ENCODE peak calls at places on chromosomes 7 and 10, in six cellular contexts. J, Y, F, W, S and L are unnamed samples.

GRCh38 chr7:27166475-27167169 is 1.3 kb upstream of the HOXA9 start:
- DNase-seq in F (no peak), S (no peak), Y (no peak), W (no peak), J (peak), L (peak)

GRCh38 chr10:117936136-117936535 is 110.6 kb downstream of the RAB11FIP2 start:
- DNase-seq in F (no peak), Y (no peak), W (no peak), J (no peak), S (no peak), L (no peak)

GRCh38 chr10:109977382-109977806 is 30.4 kb upstream of the ADD3 start:
- DNase-seq in S (no peak), W (no peak), Y (no peak), J (no peak), F (peak), L (no peak)

GRCh38 chr7:552711-553636 is 33.3 kb upstream of the PDGFA start:
- DNase-seq in Y (no peak), J (no peak), F (peak), S (no peak), W (no peak), L (no peak)

GRCh38 chr10:72336259-72337038 is 18.3 kb downstream of the DNAJB12 start:
- DNase-seq in F (no peak), W (no peak), Y (no peak), S (no peak), J (no peak), L (no peak)

GRCh38 chr10:97136744-97137143 is 49.0 kb downstream of the SLIT1 start:
- DNase-seq in J (no peak), F (no peak), Y (no peak), S (no peak), W (no peak), L (no peak)

GRCh38 chr7:100486753-100487446 is 3.2 kb downstream of the NYAP1 start:
- DNase-seq in Y (no peak), F (no peak), S (no peak), J (peak), W (peak), L (peak)

GRCh38 chr10:118031351-118032075 is 15.2 kb downstream of the RAB11FIP2 start:
- DNase-seq in W (no peak), Y (no peak), F (no peak), S (no peak), J (no peak), L (no peak)

GRCh38 chr10:91433620-91434019 is 23.5 kb downstream of the HECTD2 start:
- DNase-seq in W (no peak), F (peak), Y (no peak), J (no peak), S (no peak), L (no peak)

GRCh38 chr7:44530990-44531389 is 10.1 kb downstream of the NPC1L1 start:
- DNase-seq in S (no peak), J (no peak), W (peak), F (no peak), Y (no peak), L (no peak)

GRCh38 chr10:101013365-101013825 is 13.8 kb downstream of the LZTS2 start:
- DNase-seq in F (no peak), S (peak), W (no peak), J (no peak), Y (no peak), L (no peak)

GRCh38 chr10:113897693-113898618 is 43.5 kb downstream of the NHLRC2 start:
- DNase-seq in J (no peak), W (no peak), Y (no peak), F (no peak), S (no peak), L (no peak)

GRCh38 chr10:44619975-44620374 is 235.1 kb upstream of the CXCL12 start:
- DNase-seq in W (no peak), Y (no peak), F (no peak), J (no peak), S (no peak), L (no peak)

GRCh38 chr7:27124096-27124978 is 6.2 kb downstream of the HOXA4 start:
- DNase-seq in F (no peak), Y (no peak), J (no peak), S (peak), W (no peak), L (no peak)

GRCh38 chr7:30598121-30598876 is 3.6 kb downstream of the GARS1 start:
- DNase-seq in J (peak), F (no peak), Y (no peak), S (no peak), W (no peak), L (no peak)

GRCh38 chr10:112958275-112958995 is 8.4 kb downstream of the TCF7L2 start:
- DNase-seq in Y (no peak), W (no peak), J (peak), S (no peak), F (no peak), L (no peak)

GRCh38 chr7:142130282-142130681 is 18.8 kb downstream of the MGAM2 start:
- DNase-seq in J (no peak), F (no peak), W (no peak), Y (no peak), S (no peak), L (no peak)

GRCh38 chr10:58780481-58780880 is 267.8 kb downstream of the BICC1 start:
- DNase-seq in Y (no peak), W (no peak), S (no peak), J (no peak), F (no peak), L (no peak)

GRCh38 chr7:129786825-129787563 is 165.8 kb downstream of the UBE2H start:
- DNase-seq in W (no peak), S (no peak), J (peak), F (no peak), Y (no peak), L (peak)

GRCh38 chr7:85564861-85565630 is 378.2 kb upstream of the SEMA3D start:
- DNase-seq in W (no peak), F (no peak), J (no peak), S (no peak), Y (no peak), L (no peak)

GRCh38 chr10:77139145-77139692 is 498.4 kb downstream of the KCNMA1 start:
- DNase-seq in S (no peak), Y (no peak), F (no peak), W (no peak), J (no peak), L (no peak)

GRCh38 chr10:127937069-127937468 is 30.2 kb downstream of the PTPRE start:
- DNase-seq in Y (no peak), J (peak), W (no peak), S (no peak), F (no peak), L (no peak)

GRCh38 chr10:16816830-16817124 is 447 bp downstream of the RSU1 start:
- DNase-seq in S (no peak), J (no peak), W (no peak), F (no peak), Y (no peak), L (no peak)

GRCh38 chr7:19114591-19114855 is 2.9 kb downstream of the TWIST1 start:
- DNase-seq in J (no peak), S (no peak), F (no peak), W (no peak), Y (no peak), L (no peak)

GRCh38 chr7:93178213-93178612 is 30.0 kb upstream of the SAMD9L start:
- DNase-seq in W (no peak), Y (no peak), F (no peak), S (no peak), J (peak), L (no peak)

DNA sequence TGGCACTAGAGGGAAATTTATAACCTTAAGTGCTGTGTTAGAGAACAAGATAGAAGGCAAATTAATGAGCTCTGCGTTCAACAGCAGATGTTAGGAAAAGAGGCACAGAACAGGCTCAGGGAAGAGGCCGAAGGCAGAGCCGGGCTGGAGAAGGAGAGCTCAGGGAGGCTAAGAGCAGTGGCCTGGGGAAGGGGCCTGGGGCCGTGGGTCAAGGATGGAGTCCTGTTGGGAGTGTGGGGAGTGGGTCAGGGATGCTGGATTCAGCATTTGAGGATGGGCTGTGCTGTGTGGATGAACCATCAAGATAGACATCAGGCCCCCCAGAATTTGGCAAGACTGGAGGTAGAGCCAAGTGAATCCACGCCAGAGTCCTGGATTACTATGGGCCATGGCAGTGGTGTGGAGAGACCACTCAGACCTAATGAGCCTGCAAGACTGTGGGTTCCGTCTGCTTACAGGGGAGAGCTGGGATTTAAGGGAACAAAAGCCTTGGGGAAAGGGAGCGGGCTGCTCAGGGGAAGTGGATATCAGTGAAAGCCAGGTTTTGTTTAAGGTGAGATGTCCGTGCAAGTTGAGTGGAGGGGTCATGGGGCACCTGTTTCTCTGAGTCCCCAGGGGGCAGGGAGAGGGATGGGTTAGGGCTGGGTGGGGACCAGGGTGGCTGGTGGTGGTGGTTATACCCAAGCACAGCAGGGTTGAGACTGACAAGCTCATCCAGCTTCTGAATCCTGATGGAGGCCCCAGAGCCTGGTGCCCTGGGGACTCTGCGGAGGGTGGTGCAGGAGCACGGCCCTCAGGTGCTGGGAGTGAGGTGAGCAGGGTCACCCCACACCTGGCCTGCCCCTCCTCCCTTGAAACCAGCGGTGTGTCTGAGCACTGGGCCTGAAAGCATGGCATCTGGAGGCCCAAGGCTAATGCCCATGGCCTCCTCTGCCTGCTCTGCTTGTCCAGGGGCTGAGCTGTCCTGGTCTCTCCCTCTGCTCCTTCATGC is 101.7 kb downstream of the BMS1 start:
- DNase-seq in J (no peak), W (no peak), S (no peak), F (no peak), Y (no peak), L (no peak)
- TF ChIP-seq CREB1 in J (no peak), W (no peak), S (no peak), F (no peak), Y (no peak), L (no peak)

DNA sequence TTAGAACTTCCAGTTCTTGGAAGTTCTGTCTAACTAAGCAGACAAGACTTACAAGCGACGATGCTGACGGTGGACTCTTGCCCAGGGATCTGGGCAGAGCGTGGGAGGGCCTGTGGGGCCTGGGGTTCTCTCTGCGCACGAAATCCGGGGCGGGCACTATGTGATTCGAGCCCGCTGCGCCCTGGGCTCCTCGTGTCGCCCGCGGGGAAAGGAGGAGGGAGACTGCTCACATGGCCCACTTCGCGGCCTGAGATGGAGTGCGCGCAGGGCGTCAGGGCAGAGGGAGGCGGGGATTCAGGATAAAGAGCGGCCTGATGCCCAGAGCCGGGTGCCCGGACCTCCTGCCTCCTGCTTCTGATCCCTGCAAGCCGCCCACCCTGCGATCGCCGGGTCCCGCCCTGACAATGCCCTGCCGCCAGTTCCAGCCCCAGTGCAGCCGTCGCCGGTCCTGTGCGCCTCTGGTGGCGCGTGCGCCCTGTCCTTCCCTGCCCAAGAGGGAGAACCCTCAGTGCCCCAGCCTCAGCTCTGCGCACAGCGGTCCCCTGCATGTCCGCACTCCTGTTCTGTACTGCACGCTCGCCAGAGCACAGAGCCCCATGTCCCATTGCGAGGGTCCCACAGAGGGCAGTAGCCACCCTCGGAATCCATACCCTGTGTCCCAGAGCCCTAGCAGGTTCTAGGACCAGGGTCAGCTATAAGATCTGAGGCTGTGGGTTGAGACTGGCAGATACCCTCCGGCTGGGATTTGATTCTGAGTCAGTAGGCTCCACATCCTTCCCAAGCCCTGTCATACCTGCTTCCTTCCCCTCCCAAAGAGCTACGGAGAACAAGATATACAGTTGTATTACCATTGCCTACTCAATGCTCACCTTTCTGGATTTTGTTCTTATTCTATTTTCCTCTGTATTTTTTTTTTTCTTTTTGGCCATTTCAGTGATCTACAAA is 99.4 kb upstream of the TMEM106B start:
- DNase-seq in S (peak), J (peak), F (no peak), W (no peak), Y (no peak), L (peak)
- TF ChIP-seq CREB1 in S (no peak), J (no peak), F (no peak), W (no peak), Y (no peak), L (peak)

DNA sequence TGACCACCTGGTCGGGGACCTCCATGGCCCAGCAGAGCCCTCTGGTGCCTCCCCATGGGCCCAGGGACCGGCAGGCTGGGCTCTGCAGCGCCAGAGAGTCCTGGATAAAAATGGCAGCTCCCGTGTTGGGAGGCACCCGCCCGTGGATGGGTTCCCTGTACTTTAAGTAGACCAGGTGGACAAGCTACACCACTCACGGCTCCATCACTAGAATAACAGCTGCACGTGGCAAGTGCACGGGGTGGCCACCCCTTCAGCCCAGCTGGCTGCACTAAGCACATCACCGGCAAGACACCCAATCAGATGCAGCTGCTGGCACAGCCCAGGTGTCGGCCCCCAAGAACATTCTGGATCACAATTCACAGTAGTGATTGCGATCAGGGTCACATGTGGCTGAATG is 69.8 kb downstream of the DIP2C start:
- DNase-seq in W (no peak), F (no peak), Y (no peak), S (no peak), J (no peak), L (no peak)
- TF ChIP-seq CREB1 in W (no peak), F (no peak), Y (no peak), S (no peak), J (no peak), L (no peak)

GRCh38 chr7:79880312-79880711 is 254.3 kb upstream of the GNAI1 start:
- DNase-seq in Y (no peak), W (no peak), S (no peak), J (no peak), F (no peak), L (no peak)
- TF ChIP-seq CREB1 in Y (no peak), W (no peak), S (no peak), J (no peak), F (no peak), L (no peak)

DNA sequence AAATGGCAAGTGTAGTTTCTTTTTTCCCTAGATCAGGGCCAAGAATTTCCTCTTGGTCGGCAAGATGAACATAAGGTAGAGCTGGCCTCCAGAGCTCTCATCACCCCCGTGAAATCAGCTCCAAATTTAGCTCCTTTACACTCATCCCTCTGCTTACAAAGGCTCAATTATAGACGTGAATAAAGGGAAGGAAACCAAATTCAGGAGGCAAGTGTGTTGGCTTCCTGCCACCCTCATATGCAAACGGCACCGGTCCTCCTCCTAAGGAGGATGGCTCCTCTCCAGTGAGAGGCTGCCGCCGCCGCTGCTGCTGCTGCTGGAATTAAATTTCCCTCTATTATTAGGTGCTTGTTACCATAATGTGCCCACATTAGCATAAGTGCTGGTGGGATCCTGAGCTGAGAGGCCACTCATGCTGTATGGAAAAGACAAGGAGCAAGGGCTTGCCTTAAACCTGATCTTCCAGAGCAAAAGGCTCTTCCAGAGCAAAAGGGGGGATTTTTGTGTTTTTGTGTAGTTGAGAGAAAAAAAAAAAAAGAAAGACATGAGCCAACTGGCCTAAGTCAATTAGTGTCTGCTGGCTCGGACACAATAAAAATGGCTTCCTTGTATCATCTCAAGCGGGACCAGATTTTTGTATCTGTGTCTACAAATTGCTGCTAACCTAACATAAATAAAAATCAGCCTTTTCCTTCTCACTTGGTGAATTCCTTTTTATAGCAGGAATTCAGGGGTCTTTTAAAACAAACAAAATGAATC is 68.4 kb downstream of the CDHR3 start:
- DNase-seq in Y (no peak), W (no peak), J (peak), F (no peak), S (no peak), L (no peak)
- TF ChIP-seq CREB1 in Y (no peak), W (no peak), J (no peak), F (no peak), S (no peak), L (no peak)

GRCh38 chr7:151138541-151138910 is 29.0 kb downstream of the GBX1 start:
- DNase-seq in F (no peak), J (peak), S (peak), W (no peak), Y (no peak), L (peak)
- TF ChIP-seq CREB1 in F (no peak), J (no peak), S (no peak), W (no peak), Y (no peak), L (no peak)

GRCh38 chr10:94602729-94603515 is 57.3 kb downstream of the HELLS start:
- DNase-seq in J (no peak), W (no peak), F (no peak), S (no peak), Y (no peak), L (no peak)
- TF ChIP-seq CREB1 in J (no peak), W (no peak), F (no peak), S (no peak), Y (no peak), L (no peak)

GRCh38 chr7:1917221-1918062 is 247.4 kb downstream of the ELFN1 start:
- DNase-seq in Y (no peak), J (no peak), F (no peak), S (no peak), W (no peak), L (no peak)
- TF ChIP-seq CREB1 in Y (no peak), J (no peak), F (no peak), S (no peak), W (no peak), L (no peak)

GRCh38 chr10:129860396-129860795 is 103.7 kb downstream of the EBF3 start:
- DNase-seq in F (no peak), Y (no peak), J (no peak), S (no peak), W (no peak), L (no peak)

GRCh38 chr10:129859536-129859935 is 104.5 kb downstream of the EBF3 start:
- DNase-seq in W (no peak), J (no peak), F (no peak), S (no peak), Y (no peak), L (no peak)

GRCh38 chr10:129863231-129863663 is 100.8 kb downstream of the EBF3 start:
- DNase-seq in J (peak), W (no peak), F (no peak), Y (no peak), S (no peak), L (peak)

GRCh38 chr10:129864082-129864481 is 100.0 kb downstream of the EBF3 start:
- DNase-seq in S (no peak), Y (no peak), W (no peak), J (no peak), F (no peak), L (no peak)

DNA sequence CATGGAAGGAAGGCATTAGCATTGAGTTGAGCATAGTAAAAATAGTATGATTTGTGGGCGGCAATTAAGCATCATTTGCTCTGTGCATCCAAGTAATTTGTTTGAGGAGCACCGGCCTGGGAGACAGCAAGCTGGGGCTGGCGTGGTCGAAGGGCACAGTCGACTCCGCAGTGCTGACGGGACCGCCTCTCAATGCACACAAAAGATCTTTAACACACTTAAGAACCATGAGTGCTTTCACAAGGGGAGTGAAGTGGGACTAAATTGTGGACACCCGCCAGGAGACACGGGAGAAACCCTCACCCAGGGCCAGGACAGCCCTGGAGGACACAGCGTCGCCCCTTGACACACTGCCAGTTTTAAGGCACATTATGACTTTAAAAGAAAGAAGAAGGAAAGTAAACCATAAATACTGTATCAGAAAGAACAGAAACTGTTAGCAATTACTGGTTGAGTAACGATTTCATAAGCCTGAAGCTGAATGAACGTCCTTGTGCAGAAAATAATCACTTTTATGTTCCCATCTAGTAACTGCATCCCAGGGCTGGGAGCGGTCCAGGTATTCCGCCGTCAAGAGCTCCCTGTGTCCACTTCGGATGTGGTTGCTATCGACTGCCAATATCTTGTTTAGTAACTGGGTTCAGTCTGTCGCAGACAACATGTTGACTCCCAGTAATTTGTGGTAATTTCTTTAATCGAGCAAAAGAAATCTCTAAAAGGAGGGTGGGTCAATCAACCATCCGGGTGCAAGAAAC is 102.1 kb downstream of the EBF3 start:
- DNase-seq in Y (no peak), W (no peak), J (no peak), S (no peak), F (no peak), L (no peak)
- TF ChIP-seq CREB1 in Y (no peak), W (no peak), J (no peak), S (no peak), F (no peak), L (no peak)